ENCODE peak calls at places on chromosome 16, in seven cellular contexts. One of them, this sample, is unnamed.

GRCh38 chr16:84862804-84863484 is 43.2 kb downstream of the CRISPLD2 start:
- DNase-seq in prostate gland: no peak
- DNase-seq in heart right ventricle: no peak
- DNase-seq in stomach: no peak
- DNase-seq in left ventricle myocardium inferior: no peak
- DNase-seq in body of pancreas: no peak
- DNase-seq in transverse colon: no peak
- DNase-seq in this sample: no peak

GRCh38 chr16:71669926-71670536 is 44.0 kb downstream of the MARVELD3 start:
- DNase-seq in prostate gland: no peak
- DNase-seq in heart right ventricle: no peak
- DNase-seq in stomach: no peak
- DNase-seq in left ventricle myocardium inferior: no peak
- DNase-seq in body of pancreas: no peak
- DNase-seq in transverse colon: no peak
- DNase-seq in this sample: no peak

GRCh38 chr16:52318259-52319008 is 228.5 kb downstream of the TOX3 start:
- DNase-seq in prostate gland: no peak
- DNase-seq in heart right ventricle: no peak
- DNase-seq in stomach: no peak
- DNase-seq in left ventricle myocardium inferior: no peak
- DNase-seq in body of pancreas: no peak
- DNase-seq in transverse colon: no peak
- DNase-seq in this sample: no peak

GRCh38 chr16:4273858-4274291 is 1.1 kb upstream of the TFAP4 start:
- DNase-seq in prostate gland: peak; percentile 33
- DNase-seq in heart right ventricle: peak; percentile 71
- DNase-seq in stomach: peak; percentile 62
- DNase-seq in left ventricle myocardium inferior: peak; percentile 60
- DNase-seq in body of pancreas: peak; percentile 63
- DNase-seq in transverse colon: peak; percentile 55
- DNase-seq in this sample: peak; percentile 60

GRCh38 chr16:138049-138417 is 440 bp downstream of the NPRL3 start:
- DNase-seq in prostate gland: no peak
- DNase-seq in heart right ventricle: peak; percentile 30
- DNase-seq in stomach: no peak
- DNase-seq in left ventricle myocardium inferior: no peak
- DNase-seq in body of pancreas: peak; percentile 4
- DNase-seq in transverse colon: no peak
- DNase-seq in this sample: no peak

GRCh38 chr16:84751947-84752346 is 52.1 kb downstream of the USP10 start:
- DNase-seq in prostate gland: no peak
- DNase-seq in heart right ventricle: no peak
- DNase-seq in stomach: no peak
- DNase-seq in left ventricle myocardium inferior: no peak
- DNase-seq in body of pancreas: no peak
- DNase-seq in transverse colon: no peak
- DNase-seq in this sample: no peak

GRCh38 chr16:48862087-48862532 is 252.1 kb upstream of the N4BP1 start:
- DNase-seq in prostate gland: no peak
- DNase-seq in heart right ventricle: no peak
- DNase-seq in stomach: no peak
- DNase-seq in left ventricle myocardium inferior: no peak
- DNase-seq in body of pancreas: no peak
- DNase-seq in transverse colon: peak; percentile 8
- DNase-seq in this sample: no peak

GRCh38 chr16:73202176-73202729 is 154.3 kb upstream of the ZFHX3 start:
- DNase-seq in prostate gland: no peak
- DNase-seq in heart right ventricle: no peak
- DNase-seq in stomach: no peak
- DNase-seq in left ventricle myocardium inferior: no peak
- DNase-seq in body of pancreas: peak; percentile 71
- DNase-seq in transverse colon: peak; percentile 79
- DNase-seq in this sample: no peak

GRCh38 chr16:70770968-70771552 is 29.9 kb downstream of the VAC14 start:
- DNase-seq in prostate gland: peak; percentile 55
- DNase-seq in heart right ventricle: peak; percentile 49
- DNase-seq in stomach: peak; percentile 69
- DNase-seq in left ventricle myocardium inferior: peak; percentile 46
- DNase-seq in body of pancreas: peak; percentile 48
- DNase-seq in transverse colon: peak; percentile 62
- DNase-seq in this sample: peak; percentile 66

GRCh38 chr16:56689171-56689570 is 6.9 kb downstream of the MT1X start:
- DNase-seq in prostate gland: no peak
- DNase-seq in heart right ventricle: no peak
- DNase-seq in stomach: no peak
- DNase-seq in left ventricle myocardium inferior: no peak
- DNase-seq in body of pancreas: peak; percentile 74
- DNase-seq in transverse colon: no peak
- DNase-seq in this sample: no peak

GRCh38 chr16:21644674-21645073 is 7.7 kb downstream of the IGSF6 start:
- DNase-seq in prostate gland: no peak
- DNase-seq in heart right ventricle: no peak
- DNase-seq in stomach: no peak
- DNase-seq in left ventricle myocardium inferior: no peak
- DNase-seq in body of pancreas: no peak
- DNase-seq in transverse colon: no peak
- DNase-seq in this sample: no peak

GRCh38 chr16:21638573-21638975 is 13.8 kb downstream of the IGSF6 start:
- DNase-seq in prostate gland: no peak
- DNase-seq in heart right ventricle: no peak
- DNase-seq in stomach: no peak
- DNase-seq in left ventricle myocardium inferior: no peak
- DNase-seq in body of pancreas: no peak
- DNase-seq in transverse colon: no peak
- DNase-seq in this sample: no peak

GRCh38 chr16:21637032-21637968 is 15.1 kb downstream of the IGSF6 start:
- DNase-seq in prostate gland: no peak
- DNase-seq in heart right ventricle: no peak
- DNase-seq in stomach: no peak
- DNase-seq in left ventricle myocardium inferior: no peak
- DNase-seq in body of pancreas: no peak
- DNase-seq in transverse colon: no peak
- DNase-seq in this sample: no peak

GRCh38 chr16:21643787-21644186 is 8.6 kb downstream of the IGSF6 start:
- DNase-seq in prostate gland: no peak
- DNase-seq in heart right ventricle: no peak
- DNase-seq in stomach: no peak
- DNase-seq in left ventricle myocardium inferior: no peak
- DNase-seq in body of pancreas: no peak
- DNase-seq in transverse colon: no peak
- DNase-seq in this sample: no peak

DNA sequence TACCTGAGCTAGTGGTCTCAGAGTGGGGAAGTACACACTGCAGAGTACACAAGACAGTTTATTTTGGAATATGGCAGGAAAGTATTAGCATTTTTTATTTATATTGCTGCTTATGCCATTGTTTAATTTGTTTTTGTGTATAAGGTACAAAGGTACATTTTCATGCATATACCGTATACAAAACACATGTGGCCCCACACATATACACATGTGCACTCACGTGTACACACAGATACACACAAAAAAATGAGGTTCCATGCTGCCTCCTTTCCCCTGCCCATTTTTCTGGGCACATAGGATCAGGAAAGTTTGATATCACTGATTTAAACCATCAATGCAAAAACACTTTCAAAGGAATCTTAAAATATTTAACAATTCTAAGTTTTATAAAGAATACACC is 12.9 kb downstream of the IGSF6 start:
- DNase-seq in prostate gland: no peak
- DNase-seq in heart right ventricle: no peak
- DNase-seq in stomach: no peak
- DNase-seq in left ventricle myocardium inferior: no peak
- DNase-seq in body of pancreas: no peak
- DNase-seq in transverse colon: no peak
- DNase-seq in this sample: no peak
- H3K27ac ChIP-seq in prostate gland: no peak overlapping the region
- H3K27ac ChIP-seq in heart right ventricle: no peak overlapping the region
- H3K27ac ChIP-seq in stomach: no peak overlapping the region
- H3K27ac ChIP-seq in left ventricle myocardium inferior: no peak overlapping the region
- H3K27ac ChIP-seq in body of pancreas: no peak overlapping the region
- H3K27ac ChIP-seq in transverse colon: no peak overlapping the region
- H3K27ac ChIP-seq in this sample: no peak overlapping the region

DNA sequence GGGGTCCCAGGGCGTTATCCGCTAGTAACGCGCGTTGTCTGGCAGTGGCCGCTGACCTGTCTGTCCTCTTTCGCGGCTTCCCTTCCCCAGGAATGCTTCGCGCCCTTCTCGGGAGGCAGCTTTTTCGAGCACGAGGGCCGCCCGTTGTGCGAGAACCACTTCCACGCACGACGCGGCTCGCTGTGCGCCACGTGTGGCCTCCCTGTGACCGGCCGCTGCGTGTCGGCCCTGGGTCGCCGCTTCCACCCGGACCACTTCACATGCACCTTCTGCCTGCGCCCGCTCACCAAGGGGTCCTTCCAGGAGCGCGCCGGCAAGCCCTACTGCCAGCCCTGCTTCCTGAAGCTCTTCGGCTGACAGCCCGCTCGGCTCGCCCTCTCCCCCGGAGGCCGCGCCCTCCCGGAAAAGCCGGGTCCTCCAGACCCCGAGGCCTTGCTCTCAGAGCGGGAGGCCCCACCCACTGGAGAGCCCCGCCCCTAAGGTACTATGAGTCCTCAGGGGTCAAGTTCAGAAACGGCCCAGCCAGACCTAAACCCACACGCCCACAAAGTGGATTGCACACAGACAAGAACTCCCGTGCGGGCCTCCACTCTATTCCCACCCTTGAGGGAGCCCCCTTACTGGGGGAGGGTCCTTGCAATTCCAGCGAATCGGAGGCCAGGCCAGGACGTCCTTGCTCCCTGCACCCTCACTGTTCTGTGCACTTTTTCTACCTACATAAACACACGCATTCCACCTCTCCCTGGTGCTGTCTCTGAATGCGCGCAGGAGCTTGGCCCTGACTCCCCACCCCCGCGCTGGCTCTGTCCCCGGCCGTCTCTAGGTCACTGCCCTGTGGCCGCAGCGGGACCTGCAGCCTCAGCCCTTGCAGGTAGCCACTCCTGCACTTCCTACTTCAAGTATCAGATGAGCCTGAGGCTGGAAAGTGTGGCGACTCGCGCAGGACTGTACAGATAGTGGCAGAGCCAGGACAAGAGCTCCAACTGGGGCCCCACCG is 5.4 kb upstream of the SLC5A2 start:
- DNase-seq in prostate gland: no peak
- DNase-seq in heart right ventricle: no peak
- DNase-seq in stomach: peak; percentile 86
- DNase-seq in left ventricle myocardium inferior: no peak
- DNase-seq in body of pancreas: peak; percentile 87
- DNase-seq in transverse colon: peak; percentile 92
- DNase-seq in this sample: peak; percentile 85
- TF ChIP-seq CTCF in prostate gland: no peak
- TF ChIP-seq CTCF in heart right ventricle: no peak
- TF ChIP-seq CTCF in stomach: peak; percentile 11
- TF ChIP-seq CTCF in left ventricle myocardium inferior: no peak
- TF ChIP-seq CTCF in body of pancreas: no peak
- TF ChIP-seq CTCF in transverse colon: peak; percentile 74
- TF ChIP-seq CTCF in this sample: no peak

GRCh38 chr16:61045931-61046330 is 990.3 kb downstream of the CDH8 start:
- DNase-seq in prostate gland: no peak
- DNase-seq in heart right ventricle: no peak
- DNase-seq in stomach: no peak
- DNase-seq in left ventricle myocardium inferior: no peak
- DNase-seq in body of pancreas: no peak
- DNase-seq in transverse colon: no peak
- DNase-seq in this sample: no peak
- H3K4me3 ChIP-seq in prostate gland: no peak overlapping the region
- H3K4me3 ChIP-seq in heart right ventricle: no peak overlapping the region
- H3K4me3 ChIP-seq in stomach: no peak overlapping the region
- H3K4me3 ChIP-seq in left ventricle myocardium inferior: no peak overlapping the region
- H3K4me3 ChIP-seq in body of pancreas: no peak overlapping the region
- H3K4me3 ChIP-seq in transverse colon: no peak overlapping the region
- H3K4me3 ChIP-seq in this sample: no peak overlapping the region

GRCh38 chr16:11035096-11035495 is 90.7 kb downstream of the CLEC16A start:
- DNase-seq in prostate gland: no peak
- DNase-seq in heart right ventricle: no peak
- DNase-seq in stomach: no peak
- DNase-seq in left ventricle myocardium inferior: no peak
- DNase-seq in body of pancreas: no peak
- DNase-seq in transverse colon: no peak
- DNase-seq in this sample: no peak

GRCh38 chr16:11036040-11036439 is 91.7 kb downstream of the CLEC16A start:
- DNase-seq in prostate gland: no peak
- DNase-seq in heart right ventricle: no peak
- DNase-seq in stomach: peak; percentile 15
- DNase-seq in left ventricle myocardium inferior: no peak
- DNase-seq in body of pancreas: no peak
- DNase-seq in transverse colon: no peak
- DNase-seq in this sample: no peak

GRCh38 chr16:11032922-11033291 is 88.5 kb downstream of the CLEC16A start:
- DNase-seq in prostate gland: no peak
- DNase-seq in heart right ventricle: no peak
- DNase-seq in stomach: peak; percentile 25
- DNase-seq in left ventricle myocardium inferior: peak; percentile 40
- DNase-seq in body of pancreas: peak; percentile 37
- DNase-seq in transverse colon: peak; percentile 26
- DNase-seq in this sample: no peak

GRCh38 chr16:11034005-11034404 is 89.6 kb downstream of the CLEC16A start:
- DNase-seq in prostate gland: no peak
- DNase-seq in heart right ventricle: no peak
- DNase-seq in stomach: no peak
- DNase-seq in left ventricle myocardium inferior: no peak
- DNase-seq in body of pancreas: peak; percentile 44
- DNase-seq in transverse colon: no peak
- DNase-seq in this sample: no peak

DNA sequence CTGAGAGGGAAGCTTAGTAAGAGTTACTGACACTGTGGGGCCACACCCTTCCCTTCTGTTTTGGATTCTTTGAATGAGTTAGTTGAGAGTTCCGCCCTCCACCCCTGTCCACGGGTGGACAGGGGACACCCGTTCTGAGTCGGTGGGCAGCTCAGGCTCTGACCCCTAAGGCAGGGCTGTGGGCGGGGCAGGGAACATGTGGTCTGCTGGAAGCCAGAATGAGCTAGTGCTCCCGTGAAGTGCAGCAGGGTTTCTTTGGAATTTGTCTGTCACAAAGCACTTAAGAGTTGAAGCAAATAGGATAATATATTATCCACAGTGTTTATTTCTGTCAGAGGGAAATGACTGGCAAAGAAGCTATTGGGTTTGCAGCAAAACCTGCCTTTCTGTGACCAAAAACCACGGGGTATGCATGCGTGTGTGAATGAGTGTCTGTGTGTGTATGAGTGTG is 90.1 kb downstream of the CLEC16A start:
- DNase-seq in prostate gland: no peak
- DNase-seq in heart right ventricle: no peak
- DNase-seq in stomach: no peak
- DNase-seq in left ventricle myocardium inferior: peak; percentile 51
- DNase-seq in body of pancreas: no peak
- DNase-seq in transverse colon: no peak
- DNase-seq in this sample: no peak
- H3K27ac ChIP-seq in prostate gland: no peak overlapping the region
- H3K27ac ChIP-seq in heart right ventricle: no peak overlapping the region
- H3K27ac ChIP-seq in stomach: peak overlapping the region; percentile 82
- H3K27ac ChIP-seq in left ventricle myocardium inferior: peak overlapping the region; percentile 86
- H3K27ac ChIP-seq in body of pancreas: no peak overlapping the region
- H3K27ac ChIP-seq in transverse colon: peak overlapping the region; percentile 57
- H3K27ac ChIP-seq in this sample: no peak overlapping the region